ENCODE peak calls at places on chromosomes 13 and 19, in seven cellular contexts. B is IMR-90, K is H1, F is neuronal stem cell, D is mesendoderm, Z is H9, M is mesenchymal stem cell. R is an unnamed sample.

GRCh38 chr19:57512845-57513244 is 13.1 kb downstream of the ZNF773 start:
- DNase-seq in B (peak), K (no peak), F (no peak), D (peak), Z (no peak), M (peak), R (no peak)

GRCh38 chr13:101916108-101916757 is 463.8 kb downstream of the ITGBL1 start:
- DNase-seq in B (no peak), K (peak), F (peak), D (peak), Z (peak), M (peak), R (no peak)

GRCh38 chr13:33624253-33624652 is 193.7 kb upstream of the RFC3 start:
- DNase-seq in B (no peak), K (no peak), F (no peak), D (no peak), Z (no peak), M (no peak), R (no peak)

GRCh38 chr19:14764401-14764800 is 14.0 kb downstream of the ADGRE2 start:
- DNase-seq in B (no peak), K (no peak), F (no peak), D (no peak), Z (no peak), M (no peak), R (no peak)

GRCh38 chr13:101730420-101731000 is 278.0 kb downstream of the ITGBL1 start:
- DNase-seq in B (no peak), K (no peak), F (no peak), D (no peak), Z (no peak), M (no peak), R (no peak)

GRCh38 chr13:106432636-106433035 is 102.8 kb downstream of the EFNB2 start:
- DNase-seq in B (no peak), K (no peak), F (no peak), D (peak), Z (no peak), M (no peak), R (peak)

GRCh38 chr19:18109731-18110671 is 12.4 kb downstream of the MAST3 start:
- DNase-seq in B (no peak), K (peak), F (no peak), D (peak), Z (peak), M (peak), R (peak)

GRCh38 chr19:14433454-14434156 is 499 bp downstream of the PKN1 start:
- DNase-seq in B (no peak), K (peak), F (no peak), D (no peak), Z (no peak), M (no peak), R (no peak)

GRCh38 chr13:90365130-90365529 is 982.4 kb upstream of the MIR17HG start:
- DNase-seq in B (no peak), K (no peak), F (no peak), D (no peak), Z (no peak), M (peak), R (no peak)

GRCh38 chr19:35216026-35216832 is 12.3 kb downstream of the FAM187B start:
- DNase-seq in B (no peak), K (no peak), F (no peak), D (no peak), Z (no peak), M (no peak), R (no peak)

GRCh38 chr13:38008636-38009035 is 139.1 kb upstream of the TRPC4 start:
- DNase-seq in B (no peak), K (no peak), F (no peak), D (no peak), Z (no peak), M (peak), R (no peak)

GRCh38 chr19:31668916-31669315 is 319.7 kb upstream of the TSHZ3 start:
- DNase-seq in B (peak), K (no peak), F (no peak), D (no peak), Z (no peak), M (no peak), R (no peak)

GRCh38 chr13:25143693-25144092 is 28.4 kb downstream of the AMER2 start:
- DNase-seq in B (no peak), K (no peak), F (no peak), D (no peak), Z (no peak), M (no peak), R (no peak)

GRCh38 chr13:48570225-48570828 is 37.4 kb upstream of the RCBTB2 start:
- DNase-seq in B (no peak), K (no peak), F (no peak), D (no peak), Z (no peak), M (peak), R (no peak)

GRCh38 chr13:95382411-95382810 is 81.2 kb upstream of the ABCC4 start:
- DNase-seq in B (no peak), K (no peak), F (no peak), D (no peak), Z (no peak), M (no peak), R (no peak)

GRCh38 chr19:38401148-38401547 is 1.7 kb upstream of the FAM98C start:
- DNase-seq in B (peak), K (no peak), F (no peak), D (peak), Z (no peak), M (peak), R (peak)

GRCh38 chr13:23865898-23866297 is 23.3 kb downstream of the MIPEP start:
- DNase-seq in B (no peak), K (no peak), F (no peak), D (no peak), Z (no peak), M (no peak), R (no peak)

GRCh38 chr19:19492026-19492610 is 23.2 kb downstream of the TSSK6 start:
- DNase-seq in B (no peak), K (no peak), F (no peak), D (no peak), Z (no peak), M (no peak), R (no peak)

GRCh38 chr13:114080739-114081561 is 51.5 kb downstream of the RASA3 start:
- DNase-seq in B (no peak), K (no peak), F (no peak), D (no peak), Z (no peak), M (no peak), R (no peak)

GRCh38 chr13:65921933-65922332 is 1308.2 kb downstream of the PCDH9 start:
- DNase-seq in B (no peak), K (no peak), F (no peak), D (no peak), Z (no peak), M (no peak), R (no peak)

GRCh38 chr13:52723181-52723580 is 16.4 kb downstream of the CNMD start:
- DNase-seq in B (no peak), K (no peak), F (no peak), D (no peak), Z (no peak), M (no peak), R (peak)

GRCh38 chr19:3979289-3979673 is 6.0 kb downstream of the EEF2 start:
- DNase-seq in B (no peak), K (peak), F (no peak), D (no peak), Z (peak), M (no peak), R (no peak)

GRCh38 chr19:2426661-2427322 is 594 bp downstream of the TIMM13 start:
- DNase-seq in B (peak), K (peak), F (peak), D (peak), Z (peak), M (peak), R (peak)

GRCh38 chr19:14198384-14199376 is 7.3 kb downstream of the ADGRL1 start:
- DNase-seq in B (no peak), K (no peak), F (no peak), D (peak), Z (no peak), M (no peak), R (no peak)

GRCh38 chr19:39671739-39672363 is 16.1 kb downstream of the LGALS16 start:
- DNase-seq in B (peak), K (peak), F (peak), D (peak), Z (peak), M (peak), R (peak)

GRCh38 chr13:51806571-51806970 is 2.6 kb upstream of the DHRS12 start:
- DNase-seq in B (peak), K (no peak), F (no peak), D (peak), Z (no peak), M (peak), R (no peak)

GRCh38 chr19:23071087-23071511 is 45.7 kb upstream of the ZNF730 start:
- DNase-seq in B (peak), K (no peak), F (no peak), D (no peak), Z (peak), M (no peak), R (peak)

GRCh38 chr13:101757446-101758039 is 305.1 kb downstream of the ITGBL1 start:
- DNase-seq in B (peak), K (no peak), F (no peak), D (peak), Z (no peak), M (peak), R (no peak)

GRCh38 chr13:97660488-97661086 is 226.6 kb downstream of the RAP2A start:
- DNase-seq in B (no peak), K (no peak), F (no peak), D (no peak), Z (no peak), M (no peak), R (no peak)

GRCh38 chr13:110475117-110475516 is 86.4 kb downstream of the RAB20 start:
- DNase-seq in B (no peak), K (no peak), F (no peak), D (no peak), Z (no peak), M (no peak), R (no peak)

GRCh38 chr19:19105365-19106060 is 32.8 kb downstream of the TMEM161A start:
- DNase-seq in B (no peak), K (peak), F (peak), D (peak), Z (peak), M (peak), R (peak)

GRCh38 chr19:35882074-35882832 is 13.9 kb downstream of the APLP1 start:
- DNase-seq in B (peak), K (no peak), F (no peak), D (peak), Z (no peak), M (peak), R (peak)

GRCh38 chr13:33219926-33220325 is 65.6 kb downstream of the STARD13 start:
- DNase-seq in B (no peak), K (no peak), F (no peak), D (no peak), Z (no peak), M (no peak), R (no peak)

GRCh38 chr13:59774511-59774911 is 389.2 kb downstream of the DIAPH3 start:
- DNase-seq in B (peak), K (no peak), F (peak), D (peak), Z (no peak), M (peak), R (peak)

GRCh38 chr19:55336101-55336500 is 3.6 kb upstream of the KMT5C start:
- DNase-seq in B (no peak), K (no peak), F (no peak), D (no peak), Z (no peak), M (no peak), R (peak)

GRCh38 chr19:41025871-41026270 is 34.8 kb downstream of the CYP2B6 start:
- DNase-seq in B (no peak), K (peak), F (no peak), D (peak), Z (peak), M (no peak), R (no peak)

GRCh38 chr19:41029524-41030432 is 38.7 kb downstream of the CYP2B6 start:
- DNase-seq in B (no peak), K (no peak), F (no peak), D (no peak), Z (no peak), M (no peak), R (no peak)

GRCh38 chr19:41025411-41025810 is 34.3 kb downstream of the CYP2B6 start:
- DNase-seq in B (no peak), K (no peak), F (no peak), D (no peak), Z (no peak), M (no peak), R (no peak)

GRCh38 chr19:41030651-41031050 is 39.6 kb downstream of the CYP2B6 start:
- DNase-seq in B (no peak), K (no peak), F (no peak), D (peak), Z (no peak), M (no peak), R (no peak)

DNA sequence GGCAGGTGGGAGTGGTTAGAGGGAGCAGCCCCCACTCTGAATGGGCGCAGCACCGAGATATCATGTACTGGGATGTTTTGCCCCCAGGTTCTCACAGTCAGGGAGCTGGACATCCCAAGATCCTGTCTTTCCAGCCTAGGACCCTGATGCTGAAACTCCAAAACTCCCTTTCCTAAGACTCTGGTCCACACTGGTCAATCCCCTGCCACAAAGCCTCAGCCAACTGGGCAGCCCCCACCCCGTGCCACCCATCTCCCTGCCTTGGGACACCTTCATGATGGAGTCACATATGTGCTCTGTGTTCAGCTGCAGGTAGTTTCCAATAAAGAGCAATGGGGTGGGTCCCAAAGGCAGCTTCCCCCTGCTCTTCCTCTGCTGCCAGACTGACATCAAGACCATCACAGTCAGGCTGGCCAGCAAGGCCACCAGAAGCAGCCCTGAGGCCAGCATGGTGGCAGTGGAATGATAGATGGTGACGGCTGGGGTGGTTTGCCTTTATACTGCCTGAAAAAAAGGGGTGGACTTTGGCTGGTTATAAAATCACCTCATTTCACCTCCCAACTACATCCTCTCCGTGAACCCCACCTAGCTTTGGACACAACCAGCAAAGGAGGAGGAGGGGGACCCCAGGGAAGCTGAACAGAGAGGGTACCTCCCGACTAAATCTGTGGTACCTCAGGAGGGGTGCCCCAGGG is 36.3 kb downstream of the CYP2B6 start:
- DNase-seq in B (no peak), K (no peak), F (no peak), D (no peak), Z (no peak), M (no peak), R (no peak)
- H2BK120ac ChIP-seq in B (no peak), K (no peak), F (no peak), D (no peak), Z (no peak), M (no peak), R (no peak)

DNA sequence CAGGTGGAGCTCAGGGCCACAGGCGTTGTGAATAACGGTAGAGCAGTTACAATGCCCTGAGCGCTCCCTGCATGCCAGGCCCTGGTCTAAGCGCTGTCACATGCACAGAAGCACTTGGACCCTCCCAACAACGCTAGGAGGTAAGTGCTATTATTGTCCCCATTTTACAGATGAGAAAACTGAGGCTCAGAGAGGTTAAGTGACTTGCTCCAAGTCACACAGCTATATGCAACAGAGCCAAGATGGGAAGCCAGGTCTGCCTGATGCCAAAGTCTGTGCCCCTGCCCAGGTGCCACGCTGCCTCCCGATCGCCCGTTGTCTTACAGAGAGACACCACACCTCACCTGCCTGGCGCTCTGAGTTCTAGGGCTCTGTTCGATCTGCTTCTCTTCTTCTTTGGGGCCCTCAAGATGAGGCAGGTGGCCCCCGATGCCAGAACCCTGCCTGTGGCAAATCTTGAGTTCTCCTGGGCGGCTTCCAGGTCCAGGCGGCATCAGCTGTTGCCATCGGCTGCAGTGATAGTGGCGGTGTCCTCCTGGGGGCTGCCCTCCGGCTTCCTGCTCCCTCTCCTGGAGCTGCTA is 20.0 kb downstream of the YIPF2 start:
- DNase-seq in B (no peak), K (no peak), F (no peak), D (no peak), Z (peak), M (no peak), R (no peak)
- H2BK120ac ChIP-seq in B (no peak), K (no peak), F (no peak), D (no peak), Z (no peak), M (no peak), R (no peak)

GRCh38 chr19:52922841-52923781 is at the start of gene ZNF888:
- DNase-seq in B (peak), K (peak), F (peak), D (peak), Z (peak), M (peak), R (peak)

GRCh38 chr19:52917531-52917930 is 5.7 kb downstream of the ZNF888 start:
- DNase-seq in B (no peak), K (no peak), F (no peak), D (no peak), Z (no peak), M (no peak), R (peak)
- H2BK120ac ChIP-seq in B (no peak), K (no peak), F (no peak), D (no peak), Z (no peak), M (no peak), R (no peak)

GRCh38 chr13:98826156-98826555 is 73.7 kb upstream of the SLC15A1 start:
- DNase-seq in B (peak), K (no peak), F (no peak), D (no peak), Z (no peak), M (no peak), R (no peak)

GRCh38 chr13:98827449-98827848 is 75.0 kb upstream of the SLC15A1 start:
- DNase-seq in B (no peak), K (peak), F (no peak), D (peak), Z (peak), M (no peak), R (no peak)

GRCh38 chr13:98829541-98829940 is 77.1 kb upstream of the SLC15A1 start:
- DNase-seq in B (no peak), K (no peak), F (no peak), D (no peak), Z (no peak), M (no peak), R (no peak)

GRCh38 chr13:98825659-98826058 is 73.2 kb upstream of the SLC15A1 start:
- DNase-seq in B (no peak), K (no peak), F (no peak), D (peak), Z (no peak), M (no peak), R (no peak)

DNA sequence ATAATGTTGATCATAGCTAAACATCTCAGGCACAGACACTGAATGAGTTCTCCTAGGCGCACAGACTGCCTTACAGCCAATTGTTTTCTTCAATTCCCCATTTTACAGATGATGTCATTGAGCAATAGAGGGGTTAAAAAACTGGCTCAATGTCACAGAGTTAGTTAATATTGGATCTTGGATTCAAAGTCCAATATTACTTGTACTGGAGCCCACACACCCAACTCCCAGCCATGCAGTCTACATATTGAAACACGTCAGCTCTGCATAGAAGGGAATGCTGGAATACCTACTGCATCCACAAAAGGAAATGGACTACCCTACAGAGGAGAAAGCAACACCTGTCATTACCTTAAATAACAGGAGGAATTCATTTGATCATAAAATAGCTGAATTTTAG is 76.1 kb upstream of the SLC15A1 start:
- DNase-seq in B (no peak), K (no peak), F (no peak), D (no peak), Z (no peak), M (no peak), R (no peak)
- H2BK120ac ChIP-seq in B (no peak), K (no peak), F (no peak), D (no peak), Z (no peak), M (no peak), R (no peak)

DNA sequence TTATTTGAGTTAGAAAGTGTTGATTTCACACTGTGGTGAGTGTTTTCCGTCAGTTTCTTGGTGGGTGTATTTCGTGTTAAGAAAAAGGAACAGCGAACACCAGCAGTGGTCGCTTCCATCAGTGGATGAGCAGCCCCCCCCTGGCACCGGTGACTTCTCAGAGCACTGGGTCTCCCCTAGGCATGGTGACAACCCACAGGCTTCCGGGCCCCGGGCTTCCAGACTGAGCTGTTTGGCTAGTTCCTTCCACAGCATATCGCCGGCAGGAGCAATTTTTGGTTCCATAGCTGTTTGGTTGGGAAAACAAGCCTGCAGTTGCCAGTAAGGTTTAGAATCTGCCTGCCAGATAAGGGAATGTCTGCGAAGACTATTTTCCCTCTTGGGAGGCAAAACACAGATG is 18.8 kb upstream of the ZNF536 start:
- DNase-seq in B (no peak), K (no peak), F (no peak), D (no peak), Z (no peak), M (no peak), R (no peak)
- H2BK120ac ChIP-seq in B (no peak), K (no peak), F (no peak), D (no peak), Z (no peak), M (no peak), R (no peak)

DNA sequence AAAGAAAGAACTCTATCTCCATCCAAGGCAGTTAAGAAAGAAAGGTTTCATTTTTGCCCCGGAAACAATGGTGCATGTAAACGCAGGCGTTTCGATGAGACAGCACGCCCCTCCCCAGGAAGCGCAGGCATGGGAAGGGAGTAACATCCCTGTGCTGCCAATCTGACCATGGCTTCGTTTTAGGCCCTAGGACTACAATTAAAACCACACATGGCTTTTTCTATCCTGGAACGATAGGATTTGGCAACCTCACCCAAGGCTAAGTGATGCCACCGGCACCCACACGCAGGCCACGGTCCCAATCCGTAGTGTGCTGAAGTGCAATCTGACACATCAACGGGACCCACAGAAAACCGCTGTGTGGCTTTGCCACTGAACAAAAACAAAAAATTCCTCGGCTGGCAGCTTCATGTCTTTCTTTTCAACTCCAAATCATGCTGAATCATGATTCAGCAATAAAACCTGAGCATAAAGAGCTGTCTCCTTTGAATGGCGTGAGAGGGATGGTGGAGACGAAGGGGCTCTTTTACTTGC is 24.2 kb downstream of the RANBP3 start:
- DNase-seq in B (no peak), K (no peak), F (no peak), D (no peak), Z (no peak), M (peak), R (no peak)
- H2BK120ac ChIP-seq in B (peak), K (peak), F (no peak), D (no peak), Z (no peak), M (peak), R (no peak)